ENCODE peak calls at places on chromosomes 7 and 10, in seven cellular contexts. M is HCT116, N is GM12878, W is SK-N-SH, R is HepG2, V is K562, E is H1. K is an unnamed sample.

GRCh38 chr7:109637428-109637827 is 1067.8 kb downstream of the DNAJB9 start:
- DNase-seq in M (no peak), V (no peak), N (no peak), R (no peak), E (no peak), W (no peak), K (no peak)

GRCh38 chr7:148856891-148857290 is 27.2 kb downstream of the EZH2 start:
- DNase-seq in E (no peak), R (no peak), M (no peak), W (no peak), V (no peak), N (no peak), K (no peak)

GRCh38 chr7:81626008-81626407 is 143.8 kb downstream of the HGF start:
- DNase-seq in N (no peak), V (no peak), M (no peak), E (no peak), R (no peak), W (no peak), K (no peak)

GRCh38 chr7:42770106-42770505 is 141.8 kb downstream of the C7orf25 start:
- DNase-seq in N (no peak), E (no peak), R (no peak), M (no peak), V (no peak), W (no peak), K (no peak)

GRCh38 chr7:117669818-117670217 is 190.0 kb downstream of the CFTR start:
- DNase-seq in W (no peak), M (no peak), V (peak; percentile 25), N (no peak), R (no peak), E (no peak), K (no peak)

GRCh38 chr10:52276163-52276562 is 37.9 kb upstream of the DKK1 start:
- DNase-seq in W (no peak), N (no peak), R (no peak), E (no peak), M (no peak), V (no peak), K (no peak)

GRCh38 chr10:98576096-98576495 is 129.4 kb upstream of the HPS1 start:
- DNase-seq in W (no peak), R (no peak), V (no peak), E (no peak), M (no peak), N (no peak), K (no peak)

GRCh38 chr7:32501522-32501921 is 6.2 kb downstream of the AVL9 start:
- DNase-seq in R (peak; percentile 49), E (no peak), M (peak; percentile 24), W (no peak), V (no peak), N (no peak), K (no peak)

GRCh38 chr7:51634025-51634424 is 317.4 kb upstream of the COBL start:
- DNase-seq in M (no peak), W (no peak), E (no peak), V (no peak), N (no peak), R (no peak), K (no peak)

GRCh38 chr7:70317356-70317755 is 719.1 kb downstream of the AUTS2 start:
- DNase-seq in N (no peak), M (no peak), V (no peak), R (no peak), E (no peak), W (no peak), K (no peak)

GRCh38 chr10:89744021-89744420 is 42.6 kb downstream of the KIF20B start:
- DNase-seq in W (no peak), N (no peak), E (no peak), R (no peak), V (no peak), M (no peak), K (no peak)

GRCh38 chr10:100370976-100371706 is 24.1 kb downstream of the SCD start:
- DNase-seq in M (peak; percentile 93), W (no peak), E (peak; percentile 77), N (peak; percentile 34), R (peak; percentile 91), V (peak; percentile 89), K (peak; percentile 52)

GRCh38 chr10:100368721-100369120 is 21.7 kb downstream of the SCD start:
- DNase-seq in W (no peak), R (no peak), N (no peak), E (no peak), V (no peak), M (no peak), K (no peak)

GRCh38 chr10:100373298-100374136 is 26.5 kb downstream of the SCD start:
- DNase-seq in E (peak; percentile 91), M (peak; percentile 100), N (peak; percentile 85), W (peak; percentile 92), R (peak; percentile 99), V (peak; percentile 97), K (peak; percentile 100)

GRCh38 chr10:100372415-100373297 is 25.6 kb downstream of the SCD start:
- DNase-seq in W (no peak), V (no peak), M (no peak), E (no peak), N (no peak), R (no peak), K (no peak)

DNA sequence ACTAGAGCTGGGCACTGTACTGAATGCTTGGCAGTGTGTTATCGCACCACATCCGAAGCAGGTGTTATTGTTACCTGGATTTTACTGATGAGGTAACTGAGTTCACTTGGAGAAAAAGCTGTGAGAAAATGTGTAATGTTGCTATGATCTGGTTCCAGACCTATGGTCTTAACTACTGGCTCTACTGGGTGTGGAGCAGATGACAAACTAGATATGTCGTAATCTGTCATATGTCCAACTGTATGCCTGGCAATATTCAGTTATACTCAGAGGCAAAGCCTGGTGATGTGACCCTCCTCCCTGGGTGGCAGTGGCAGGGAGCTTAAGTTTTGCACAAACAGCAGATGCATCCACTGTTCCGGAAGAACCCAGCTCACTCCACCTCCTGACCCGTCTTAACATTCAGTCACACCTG is 23.5 kb downstream of the SCD start:
- DNase-seq in M (peak; percentile 72), V (peak; percentile 53), W (no peak), E (no peak), R (peak; percentile 66), N (no peak), K (peak; percentile 66)
- TF ChIP-seq JUND in M (no peak), V (no peak), W (no peak), E (no peak), R (no peak), N (no peak), K (no peak)

GRCh38 chr7:25844109-25844915 is 307.7 kb upstream of the NFE2L3 start:
- DNase-seq in N (no peak), R (no peak), E (no peak), M (no peak), V (no peak), W (no peak), K (no peak)
- TF ChIP-seq JUND in N (no peak), R (no peak), E (no peak), M (no peak), V (no peak), W (no peak), K (no peak)

GRCh38 chr7:128031901-128032604 is 816 bp upstream of the LRRC4 start:
- DNase-seq in N (no peak), R (no peak), E (peak; percentile 67), M (no peak), W (peak; percentile 92), V (no peak), K (no peak)
- TF ChIP-seq JUND in N (no peak), R (no peak), E (no peak), M (no peak), W (no peak), V (no peak), K (no peak)

GRCh38 chr10:17512341-17513001 is 58.1 kb upstream of the ST8SIA6 start:
- DNase-seq in N (no peak), M (peak; percentile 93), V (peak; percentile 19), E (no peak), W (no peak), R (no peak), K (no peak)
- TF ChIP-seq JUND in N (no peak), M (peak; percentile 95), V (no peak), E (no peak), W (peak; percentile 89), R (no peak), K (no peak)

DNA sequence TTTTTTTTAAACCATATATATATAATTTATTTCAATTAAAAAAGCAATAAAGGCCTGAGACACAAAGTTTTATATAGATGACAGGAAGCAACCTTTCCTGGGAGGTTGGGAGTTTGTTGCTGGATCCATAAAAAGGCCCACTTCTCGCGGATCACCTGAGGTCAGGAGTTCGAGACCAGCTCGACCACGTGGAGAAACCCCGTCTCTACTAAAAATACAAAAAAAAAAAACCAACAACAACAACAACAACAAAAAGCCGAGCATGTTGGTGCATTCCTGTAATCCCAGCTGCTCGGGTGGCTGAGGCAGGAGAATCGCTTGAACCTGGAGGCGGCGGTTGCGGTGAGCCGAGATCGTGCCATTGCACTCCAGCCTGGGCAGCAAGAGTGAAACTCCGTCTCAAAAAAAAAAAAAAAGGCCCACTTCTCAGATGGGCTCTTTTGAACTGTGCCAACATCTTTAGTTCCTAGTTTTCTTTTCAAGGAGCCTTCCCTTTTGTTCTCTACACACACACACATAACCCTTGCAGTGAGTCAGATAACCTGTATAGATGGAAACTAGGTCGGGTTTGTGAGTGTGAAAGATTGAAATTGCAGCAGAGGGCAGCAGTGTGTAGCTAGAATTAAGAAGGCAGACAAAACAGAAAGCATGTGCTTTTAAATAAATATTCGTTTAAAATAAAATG is 1.2 kb upstream of the SMNDC1 start:
- DNase-seq in N (peak; percentile 65), V (peak; percentile 74), W (peak; percentile 51), M (peak; percentile 84), R (peak; percentile 74), E (no peak), K (no peak)
- TF ChIP-seq JUND in N (no peak), V (no peak), W (no peak), M (peak; percentile 45), R (no peak), E (peak; percentile 13), K (no peak)

K was measured in T47D.